ENCODE peak calls at places on chromosomes 1 and 21, in five cellular contexts. V is fibroblast of mammary gland, X is cardiac muscle cell, N is omental fat pad, L is astrocyte of the spinal cord. U is an unnamed sample.

GRCh38 chr1:62438163-62438562 is 1.3 kb downstream of the USP1 start:
- DNase-seq in X (no peak), V (peak; percentile 26), N (no peak), L (peak; percentile 15), U (no peak)

GRCh38 chr1:93500275-93500674 is 52.4 kb downstream of the FNBP1L start:
- DNase-seq in N (no peak), L (no peak), V (no peak), X (no peak), U (no peak)

GRCh38 chr1:160810486-160810885 is 14.5 kb downstream of the LY9 start:
- DNase-seq in V (no peak), L (no peak), X (no peak), N (no peak), U (no peak)

GRCh38 chr1:43442756-43443155 is 11.0 kb downstream of the HYI start:
- DNase-seq in L (no peak), X (no peak), V (no peak), N (peak; percentile 16), U (no peak)

GRCh38 chr1:201890223-201890622 is 1.5 kb downstream of the SHISA4 start:
- DNase-seq in L (no peak), V (no peak), X (no peak), N (no peak), U (no peak)

GRCh38 chr1:235996048-235996785 is 68.7 kb downstream of the NID1 start:
- DNase-seq in X (peak; percentile 24), L (no peak), N (no peak), V (no peak), U (no peak)

GRCh38 chr1:214447557-214447871 is 103.9 kb downstream of the PTPN14 start:
- DNase-seq in V (no peak), L (no peak), X (no peak), N (no peak), U (no peak)

GRCh38 chr1:69406244-69406643 is 161.5 kb upstream of the LRRC7 start:
- DNase-seq in L (no peak), V (no peak), N (no peak), X (no peak), U (no peak)

GRCh38 chr1:246597340-246597739 is 31.1 kb downstream of the CNST start:
- DNase-seq in X (no peak), N (no peak), V (peak; percentile 91), L (peak; percentile 85), U (peak; percentile 84)

GRCh38 chr1:175499595-175500367 is 243.6 kb downstream of the TNR start:
- DNase-seq in N (no peak), X (no peak), L (no peak), V (no peak), U (no peak)
- TF ChIP-seq CTCF in N (no peak), X (no peak), L (no peak), V (no peak), U (no peak)

GRCh38 chr1:1058921-1059493 is 15.1 kb downstream of the RNF223 start:
- DNase-seq in L (no peak), V (no peak), X (no peak), N (no peak), U (no peak)
- TF ChIP-seq CTCF in L (no peak), V (no peak), X (no peak), N (no peak), U (peak; percentile 23)

DNA sequence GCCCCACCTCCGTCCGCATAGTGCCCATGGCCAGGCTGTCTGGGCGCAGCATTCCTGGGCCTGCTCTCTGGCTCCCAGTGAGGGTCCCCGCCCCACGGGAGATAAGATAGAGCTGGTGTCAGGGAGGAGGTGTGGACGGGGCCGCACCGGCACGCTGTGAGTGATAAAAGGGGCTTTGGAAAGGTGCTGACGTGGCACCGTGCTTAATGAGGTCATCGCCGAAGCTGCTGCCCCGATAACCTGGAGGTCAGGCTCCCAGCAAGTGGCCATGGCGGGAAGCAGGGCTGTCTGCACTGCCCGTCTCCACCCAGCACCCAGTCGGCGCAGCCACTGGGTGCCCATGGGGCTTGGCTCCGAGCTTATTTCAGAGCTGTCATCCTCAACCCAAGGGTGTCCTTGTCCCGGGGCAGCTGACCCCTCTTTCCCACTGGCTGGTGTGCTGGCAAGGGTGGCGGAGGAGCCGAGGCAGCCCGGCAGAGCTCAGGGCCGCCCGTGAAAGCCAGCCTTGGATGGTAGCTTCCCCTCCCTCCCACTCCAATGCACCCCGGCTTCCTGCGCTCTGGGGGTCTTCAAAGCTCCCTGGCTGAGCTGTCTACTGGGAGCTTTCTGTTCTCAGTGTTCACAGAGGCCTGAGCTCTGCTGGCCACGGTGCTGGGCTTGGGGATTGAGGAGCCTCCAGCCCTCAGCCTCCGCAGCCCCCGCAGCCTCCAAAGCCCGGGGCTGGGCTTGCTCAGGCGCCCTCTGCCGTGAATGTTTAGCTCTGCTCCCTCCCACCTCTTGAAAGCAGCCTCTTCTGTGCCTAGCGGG is 105.1 kb upstream of the ARHGEF16 start:
- DNase-seq in L (peak; percentile 20), N (no peak), X (peak; percentile 96), V (no peak), U (no peak)
- TF ChIP-seq CTCF in L (peak; percentile 49), N (no peak), X (peak; percentile 47), V (peak; percentile 5), U (peak; percentile 66)

GRCh38 chr21:29718081-29718815 is 221.5 kb downstream of the GRIK1 start:
- DNase-seq in V (peak; percentile 72), X (no peak), N (no peak), L (no peak), U (peak; percentile 18)

GRCh38 chr21:29716753-29717152 is 223.0 kb downstream of the GRIK1 start:
- DNase-seq in X (no peak), L (no peak), V (no peak), N (no peak), U (no peak)

GRCh38 chr21:29717659-29718058 is 222.1 kb downstream of the GRIK1 start:
- DNase-seq in V (no peak), L (no peak), N (no peak), X (no peak), U (no peak)

GRCh38 chr21:29712818-29713217 is 227.0 kb downstream of the GRIK1 start:
- DNase-seq in L (no peak), X (peak; percentile 56), N (no peak), V (no peak), U (no peak)

DNA sequence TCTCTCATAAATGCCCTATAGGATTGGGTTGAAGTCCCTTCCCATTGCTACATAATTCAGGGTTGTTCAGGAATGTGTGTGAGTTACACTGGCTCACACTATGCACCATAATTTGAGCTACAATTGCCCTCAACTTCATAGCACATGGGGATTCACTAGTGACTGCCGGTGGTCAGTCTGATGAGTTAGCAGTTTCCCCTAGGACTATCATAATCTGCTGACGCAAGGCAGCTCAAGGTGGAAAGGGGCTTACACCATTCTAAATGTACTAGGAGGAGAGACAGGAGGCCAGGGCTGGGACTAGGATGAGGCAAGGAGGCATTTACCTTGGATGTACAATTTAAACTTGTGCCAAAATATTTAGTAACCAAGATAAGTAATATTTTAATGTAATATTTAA is 224.7 kb downstream of the GRIK1 start:
- DNase-seq in N (no peak), X (no peak), V (no peak), L (no peak), U (no peak)
- TF ChIP-seq CTCF in N (no peak), X (no peak), V (no peak), L (no peak), U (no peak)

GRCh38 chr1:9319789-9320519 is 27.3 kb downstream of the SPSB1 start:
- DNase-seq in L (no peak), V (no peak), X (no peak), N (no peak), U (no peak)
- TF ChIP-seq CTCF in L (no peak), V (no peak), X (no peak), N (no peak), U (no peak)

DNA sequence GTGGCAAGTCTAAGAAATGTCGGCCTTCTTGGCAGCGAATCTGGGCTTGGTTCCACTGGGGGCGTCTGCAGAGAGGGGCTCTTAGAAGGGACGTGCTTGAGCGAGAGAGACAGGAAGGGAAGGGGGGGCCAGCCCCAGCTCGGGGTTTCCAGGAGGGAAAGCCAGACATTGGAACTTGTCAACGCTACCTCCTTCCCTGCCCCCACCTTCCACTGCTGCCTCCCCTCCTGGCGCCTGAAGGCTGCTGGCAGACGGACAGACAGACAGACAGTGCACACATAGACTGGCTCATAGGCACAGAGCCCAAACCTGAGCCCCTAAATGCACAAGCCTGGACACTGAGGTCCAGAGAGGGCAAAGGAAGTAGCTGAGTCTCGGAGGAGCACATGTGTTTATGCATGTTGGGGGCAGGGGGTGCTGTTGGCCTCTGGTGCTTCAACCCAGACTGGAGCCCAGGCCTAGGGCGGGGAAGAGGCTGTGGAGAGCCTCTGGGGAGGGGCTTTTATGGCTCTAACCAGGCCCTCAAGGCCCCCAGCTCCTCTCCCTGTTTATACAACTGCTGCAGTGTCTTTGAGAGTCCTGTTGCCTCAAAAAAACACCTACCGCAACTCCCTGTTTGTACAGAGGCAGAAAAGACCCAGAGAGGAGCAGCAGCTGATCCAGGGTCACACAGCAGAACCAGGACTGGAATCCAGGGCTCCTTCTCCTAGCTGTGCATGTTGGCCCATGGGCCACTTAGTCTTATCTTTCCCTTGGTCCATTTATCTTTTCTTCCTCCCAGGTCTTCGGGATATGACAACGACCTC is 33.1 kb upstream of the WASF2 start:
- DNase-seq in V (peak; percentile 39), N (no peak), X (peak; percentile 69), L (no peak), U (no peak)
- TF ChIP-seq CTCF in V (peak; percentile 27), N (no peak), X (peak; percentile 41), L (peak; percentile 36), U (peak; percentile 54)

GRCh38 chr1:75202751-75203150 is 68.6 kb downstream of the LHX8 start:
- DNase-seq in N (no peak), V (no peak), X (no peak), L (no peak), U (no peak)
- TF ChIP-seq CTCF in N (no peak), V (no peak), X (no peak), L (no peak), U (no peak)

DNA sequence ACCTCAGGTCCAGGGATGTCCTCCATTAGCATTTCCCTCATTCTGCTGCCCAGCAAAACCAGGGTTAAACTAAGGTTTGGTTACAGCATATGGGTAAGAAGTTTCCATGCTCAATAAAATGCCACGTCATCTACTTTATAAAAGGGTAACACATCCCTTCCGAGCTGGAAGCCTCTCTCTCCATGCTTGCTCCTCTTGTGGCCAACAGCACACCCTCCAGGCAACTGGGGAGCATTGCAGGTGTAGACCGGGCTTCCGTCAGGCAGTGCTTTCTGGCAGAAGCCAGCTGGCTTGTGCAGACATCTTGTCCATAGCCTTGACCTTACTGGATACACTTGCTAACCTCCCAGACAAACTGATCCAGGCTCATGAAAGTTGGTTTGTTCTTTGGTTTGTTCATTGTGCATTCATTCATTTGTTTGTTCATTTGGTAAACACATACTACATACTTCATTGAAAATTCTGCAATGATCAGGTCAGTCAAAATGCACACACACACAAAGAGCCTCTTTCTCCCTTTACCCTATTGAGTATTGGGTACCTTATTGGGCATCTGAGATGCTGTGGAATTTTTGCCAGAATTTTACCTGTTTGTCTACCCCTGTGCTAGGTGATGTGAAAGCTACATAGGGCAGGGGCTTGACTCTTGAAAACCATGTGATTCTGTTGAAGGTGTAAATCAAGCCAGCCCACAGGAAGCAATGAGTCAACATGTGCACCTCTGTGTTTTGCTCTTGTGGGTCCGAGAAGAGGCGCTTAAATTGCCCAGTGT is 422.8 kb downstream of the CAMTA1 start:
- DNase-seq in L (peak; percentile 64), V (peak; percentile 72), X (peak; percentile 81), N (no peak), U (peak; percentile 68)
- TF ChIP-seq CTCF in L (peak; percentile 81), V (peak; percentile 88), X (peak; percentile 67), N (no peak), U (peak; percentile 90)

DNA sequence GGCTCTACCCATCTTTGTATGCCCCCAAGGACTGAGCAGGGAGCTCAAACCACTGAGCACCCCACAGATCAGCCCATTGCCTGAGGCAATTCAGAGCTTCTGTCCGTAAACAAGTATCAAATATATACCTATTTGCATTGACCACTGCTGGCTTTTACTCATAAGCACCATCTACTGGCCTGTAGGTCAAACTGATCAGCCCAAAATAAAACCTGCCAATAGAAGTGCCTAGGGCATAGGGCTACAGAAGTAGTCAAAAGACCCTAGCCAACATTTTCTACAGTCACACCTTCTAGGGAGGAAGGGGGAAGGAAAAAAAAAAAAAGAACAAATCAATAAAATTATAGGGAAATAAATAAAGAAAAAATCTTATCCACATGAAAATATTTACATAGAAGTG is 5.3 kb upstream of the LCE3D start:
- DNase-seq in X (no peak), L (no peak), N (no peak), V (no peak), U (no peak)
- TF ChIP-seq CTCF in X (no peak), L (no peak), N (no peak), V (peak; percentile 25), U (no peak)

U was measured in brain microvascular endothelial cell.